ENCODE peak calls at places on chromosomes 16 and 17, in ten cellular contexts. P is NCI-H1105; U is NCI-H1048; X is DND-41; B is activated CD4-positive, alpha-beta T cell treated with anti-CD3 and anti-CD28 coated beads, Interleukin-2, amount 10 ng/mL, durations not matched to agents 7 days and 5 days; N is mesendoderm; C is amniotic epithelial cell; V is dermis microvascular lymphatic vessel endothelial cell; G is HT-29; F is AG10803. O is an unnamed sample.

GRCh38 chr16:12311887-12312286 is 335.4 kb downstream of the SNX29 start:
- DNase-seq in V (no peak), F (no peak), P (no peak), N (peak; percentile 62), G (no peak), C (peak; percentile 11), U (no peak), X (no peak), B (no peak), O (no peak)

GRCh38 chr17:39950871-39951348 is 11.9 kb upstream of the GSDMA start:
- DNase-seq in C (no peak), P (no peak), G (no peak), B (no peak), V (no peak), U (no peak), N (no peak), X (no peak), F (no peak), O (no peak)

GRCh38 chr17:28827672-28828071 is 14.9 kb downstream of the FAM222B start:
- DNase-seq in G (no peak), B (no peak), C (peak; percentile 39), U (no peak), N (no peak), F (no peak), P (no peak), V (no peak), X (no peak), O (no peak)

GRCh38 chr17:71632328-71632727 is 488.5 kb upstream of the SOX9 start:
- DNase-seq in C (peak; percentile 42), V (no peak), U (no peak), N (no peak), X (no peak), F (peak; percentile 47), B (no peak), G (peak; percentile 55), P (peak; percentile 79), O (no peak)

GRCh38 chr17:75565066-75565465 is 22.5 kb upstream of the MYO15B start:
- DNase-seq in X (no peak), V (no peak), B (no peak), P (no peak), G (peak; percentile 11), F (peak; percentile 54), N (no peak), C (peak; percentile 56), U (no peak), O (no peak)

GRCh38 chr17:32487460-32488176 is 825 bp downstream of the CDK5R1 start:
- DNase-seq in N (peak; percentile 44), G (peak; percentile 45), B (no peak), F (no peak), V (peak; percentile 23), U (no peak), C (no peak), P (no peak), X (no peak), O (peak; percentile 24)

GRCh38 chr17:44081681-44082080 is 11.1 kb downstream of the G6PC3 start:
- DNase-seq in N (no peak), B (no peak), P (no peak), C (peak; percentile 27), U (no peak), V (no peak), F (peak; percentile 66), X (no peak), G (no peak), O (no peak)

GRCh38 chr16:86880316-86881117 is 302.2 kb downstream of the FOXL1 start:
- DNase-seq in C (peak; percentile 41), G (no peak), P (no peak), X (no peak), U (no peak), V (no peak), F (no peak), B (no peak), N (no peak), O (no peak)

GRCh38 chr17:73359987-73360410 is 48.2 kb upstream of the CDC42EP4 start:
- DNase-seq in P (no peak), N (peak; percentile 95), C (no peak), X (no peak), V (no peak), F (no peak), U (no peak), B (no peak), G (peak; percentile 81), O (no peak)

GRCh38 chr17:46053911-46054534 is 55.0 kb downstream of the STH start:
- DNase-seq in P (no peak), V (no peak), U (no peak), X (no peak), C (peak; percentile 60), N (no peak), B (no peak), F (peak; percentile 46), G (no peak), O (no peak)

GRCh38 chr17:79624658-79625478 is 14.0 kb upstream of the RBFOX3 start:
- DNase-seq in V (no peak), F (no peak), B (no peak), C (no peak), X (no peak), U (no peak), P (no peak), N (no peak), G (no peak), O (no peak)

GRCh38 chr16:48531011-48531962 is 78.7 kb downstream of the N4BP1 start:
- DNase-seq in C (no peak), X (peak; percentile 15), G (no peak), V (no peak), P (no peak), F (peak; percentile 80), N (no peak), B (no peak), U (no peak), O (no peak)

GRCh38 chr17:39141915-39142664 is 9.3 kb downstream of the PLXDC1 start:
- DNase-seq in X (no peak), N (no peak), C (no peak), U (no peak), G (no peak), P (no peak), B (no peak), F (no peak), V (no peak), O (no peak)

GRCh38 chr16:48434653-48435318 is 49.6 kb upstream of the SIAH1 start:
- DNase-seq in C (peak; percentile 32), F (peak; percentile 35), B (no peak), N (no peak), U (no peak), V (no peak), X (no peak), G (no peak), P (no peak), O (no peak)

GRCh38 chr16:84541999-84542876 is 37.8 kb upstream of the MEAK7 start:
- DNase-seq in F (no peak), C (no peak), B (no peak), G (no peak), V (peak; percentile 74), N (no peak), P (no peak), X (no peak), U (no peak), O (peak; percentile 89)

O was measured in endothelial cell of umbilical vein.